ENCODE peak calls at places on chromosomes 12 and 14, in four cellular contexts. K is neural progenitor cell; S is effector memory CD4-positive, alpha-beta T cell; E is stomach. D is an unnamed sample.
A peak's percentile ranks its signal among the peaks of the same experiment; 100 is the strongest.

GRCh38 chr14:92560106-92560865 is 46.7 kb downstream of the RIN3 start:
- DNase-seq in K (no peak), S (no peak), E (no peak), D (peak; percentile 73)

GRCh38 chr14:79051009-79051710 is 881.0 kb downstream of the NRXN3 start:
- DNase-seq in K (no peak), S (no peak), E (no peak), D (no peak)

GRCh38 chr14:104770851-104771272 is 17.9 kb downstream of the SIVA1 start:
- DNase-seq in K (no peak), S (no peak), E (no peak), D (no peak)

GRCh38 chr12:114439833-114440449 is 34.0 kb upstream of the TBX5 start:
- DNase-seq in K (peak; percentile 68), S (no peak), E (no peak), D (no peak)

GRCh38 chr14:28101992-28102391 is 664.6 kb upstream of the FOXG1 start:
- DNase-seq in K (no peak), S (no peak), E (no peak), D (no peak)

GRCh38 chr14:101008631-101009336 is 105.3 kb upstream of the RTL1 start:
- DNase-seq in K (no peak), S (no peak), E (no peak), D (no peak)

GRCh38 chr14:91889477-91890211 is 22.3 kb upstream of the TC2N start:
- DNase-seq in K (no peak), S (no peak), E (peak; percentile 88), D (no peak)

GRCh38 chr14:74636424-74637183 is 24.6 kb upstream of the LTBP2 start:
- DNase-seq in K (no peak), S (no peak), E (no peak), D (no peak)

GRCh38 chr12:40921563-40922163 is 229.4 kb downstream of the CNTN1 start:
- DNase-seq in K (peak; percentile 33), S (no peak), E (no peak), D (no peak)

GRCh38 chr12:67625004-67625403 is 23.5 kb upstream of the DYRK2 start:
- DNase-seq in K (peak; percentile 20), S (no peak), E (no peak), D (no peak)

GRCh38 chr12:93813181-93813580 is 136.0 kb downstream of the CRADD start:
- DNase-seq in K (no peak), S (no peak), E (no peak), D (no peak)

GRCh38 chr12:94516985-94517384 is 57.3 kb upstream of the CEP83 start:
- DNase-seq in K (no peak), S (no peak), E (no peak), D (no peak)

GRCh38 chr12:59252731-59253130 is 332.4 kb upstream of the LRIG3 start:
- DNase-seq in K (no peak), S (no peak), E (no peak), D (no peak)

GRCh38 chr14:60344751-60345150 is 95.7 kb downstream of the PPM1A start:
- DNase-seq in K (no peak), S (no peak), E (no peak), D (no peak)

GRCh38 chr12:1329784-1330474 is 264.5 kb downstream of the FBXL14 start:
- DNase-seq in K (no peak), S (no peak), E (no peak), D (no peak)

GRCh38 chr12:66453837-66454236 is 151.5 kb downstream of the HELB start:
- DNase-seq in K (no peak), S (no peak), E (no peak), D (no peak)

GRCh38 chr12:81759215-81759991 is at the start of gene PPFIA2:
- DNase-seq in K (peak; percentile 70), S (no peak), E (no peak), D (no peak)

GRCh38 chr14:59346796-59347510 is 118.2 kb downstream of the GPR135 start:
- DNase-seq in K (no peak), S (no peak), E (no peak), D (no peak)

GRCh38 chr12:102948941-102949352 is 8.5 kb upstream of the ASCL1 start:
- DNase-seq in K (peak; percentile 77), S (no peak), E (peak; percentile 63), D (peak; percentile 47)

GRCh38 chr14:103028772-103029171 is 28.6 kb downstream of the CDC42BPB start:
- DNase-seq in K (no peak), S (no peak), E (no peak), D (no peak)

GRCh38 chr14:103027451-103027850 is 29.9 kb downstream of the CDC42BPB start:
- DNase-seq in K (no peak), S (no peak), E (no peak), D (no peak)

GRCh38 chr14:103029936-103030335 is 27.4 kb downstream of the CDC42BPB start:
- DNase-seq in K (no peak), S (no peak), E (no peak), D (no peak)

GRCh38 chr14:103028161-103028767 is 29.1 kb downstream of the CDC42BPB start:
- DNase-seq in K (no peak), S (no peak), E (no peak), D (no peak)

DNA sequence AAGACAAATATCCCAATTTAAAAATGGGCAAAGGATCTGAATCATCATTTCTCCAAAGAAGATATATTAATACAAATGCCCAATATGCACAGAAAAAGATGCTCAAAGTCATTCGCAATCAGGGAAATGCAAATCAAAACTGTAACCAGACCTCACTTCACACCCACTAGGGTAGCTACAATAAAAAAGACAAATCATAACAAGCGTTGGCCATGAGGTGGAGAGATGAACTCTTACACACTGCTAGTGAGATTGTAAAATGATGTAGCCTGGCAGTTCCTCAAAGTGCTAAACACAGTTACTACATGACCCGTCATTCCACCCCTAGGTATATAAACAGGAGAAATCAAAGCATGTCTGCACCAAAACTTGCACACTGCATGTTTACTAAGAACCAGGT is 30.4 kb downstream of the CDC42BPB start:
- DNase-seq in K (no peak), S (no peak), E (no peak), D (no peak)
- H3K4me1 ChIP-seq in K (peaks cover 11% of the 10 kb centered on the region), S (no peaks in the 10 kb centered on the region), E (peaks cover 59% of the 10 kb centered on the region), D (no peaks in the 10 kb centered on the region)

GRCh38 chr14:77158175-77158908 is 16.8 kb upstream of the ZDHHC22 start:
- DNase-seq in K (peak; percentile 87), S (no peak), E (no peak), D (no peak)
- H3K27ac ChIP-seq in K (peak overlapping the region; percentile 56), S (no peak overlapping the region), E (no peak overlapping the region), D (no peak overlapping the region)

GRCh38 chr12:89370850-89371249 is 18.5 kb upstream of the DUSP6 start:
- DNase-seq in K (no peak), S (no peak), E (no peak), D (no peak)
- H3K4me1 ChIP-seq in K (no peaks in the 10 kb centered on the region), S (no peaks in the 10 kb centered on the region), E (peaks cover 42% of the 10 kb centered on the region), D (no peaks in the 10 kb centered on the region)

GRCh38 chr12:100798799-100799198 is 4.2 kb downstream of the ANO4 start:
- DNase-seq in K (no peak), S (no peak), E (no peak), D (no peak)
- H3K27ac ChIP-seq in K (no peak overlapping the region), S (no peak overlapping the region), E (no peak overlapping the region), D (no peak overlapping the region)

GRCh38 chr12:15151141-15152091 is 69.8 kb downstream of the RERG start:
- DNase-seq in K (peak; percentile 38), S (no peak), E (no peak), D (no peak)
- H3K4me1 ChIP-seq in K (no peaks in the 10 kb centered on the region), S (no peaks in the 10 kb centered on the region), E (peaks cover 74% of the 10 kb centered on the region), D (no peaks in the 10 kb centered on the region)

D was measured in CD4-positive, CD25-positive, alpha-beta regulatory T cell.